ENCODE peak calls at places on chromosomes 5 and 9, in seven cellular contexts. Z, Y, C, G, T, F and X are unnamed samples.

GRCh38 chr5:56415356-56415765 is 182.2 kb upstream of the ANKRD55 start:
- DNase-seq in Z (no peak), Y (no peak), C (no peak), G (peak; percentile 72), T (peak; percentile 52), F (no peak), X (no peak)

GRCh38 chr5:122846051-122846567 is 696 bp downstream of the SNX24 start:
- DNase-seq in Z (no peak), Y (peak; percentile 84), C (no peak), G (no peak), T (no peak), F (no peak), X (no peak)

GRCh38 chr5:96752341-96753016 is 55.3 kb downstream of the ERAP1 start:
- DNase-seq in Z (peak; percentile 36), Y (peak; percentile 65), C (no peak), G (no peak), T (no peak), F (peak; percentile 47), X (no peak)

GRCh38 chr9:37040508-37041127 is 6.5 kb upstream of the PAX5 start:
- DNase-seq in Z (no peak), Y (no peak), C (no peak), G (no peak), T (no peak), F (no peak), X (no peak)

GRCh38 chr9:83688921-83689320 is 18.8 kb downstream of the UBQLN1 start:
- DNase-seq in Z (no peak), Y (no peak), C (no peak), G (no peak), T (no peak), F (no peak), X (no peak)

GRCh38 chr9:5425006-5425628 is 12.6 kb downstream of the PLGRKT start:
- DNase-seq in Z (no peak), Y (peak; percentile 20), C (no peak), G (no peak), T (no peak), F (peak; percentile 20), X (no peak)

GRCh38 chr5:72921103-72921502 is 34.7 kb upstream of the FCHO2 start:
- DNase-seq in Z (no peak), Y (no peak), C (no peak), G (no peak), T (no peak), F (no peak), X (no peak)

GRCh38 chr5:69416180-69416579 is 1.3 kb downstream of the MARVELD2 start:
- DNase-seq in Z (no peak), Y (no peak), C (no peak), G (no peak), T (no peak), F (no peak), X (no peak)

GRCh38 chr9:128554155-128554862 is 1.9 kb downstream of the SPTAN1 start:
- DNase-seq in Z (peak; percentile 35), Y (peak; percentile 85), C (no peak), G (peak; percentile 87), T (peak; percentile 37), F (peak; percentile 46), X (no peak)

GRCh38 chr5:103330875-103331274 is 72.3 kb downstream of the MACIR start:
- DNase-seq in Z (no peak), Y (no peak), C (no peak), G (no peak), T (no peak), F (no peak), X (no peak)

GRCh38 chr9:112119225-112120045 is 55.7 kb downstream of the SUSD1 start:
- DNase-seq in Z (peak; percentile 85), Y (peak; percentile 99), C (no peak), G (no peak), T (peak; percentile 80), F (no peak), X (peak; percentile 42)

GRCh38 chr5:125560476-125561225 is 814.2 kb upstream of the ZNF608 start:
- DNase-seq in Z (no peak), Y (no peak), C (no peak), G (no peak), T (no peak), F (no peak), X (no peak)

GRCh38 chr9:21070171-21070571 is 7.6 kb downstream of the IFNB1 start:
- DNase-seq in Z (peak; percentile 16), Y (no peak), C (no peak), G (peak; percentile 80), T (no peak), F (no peak), X (peak; percentile 92)

GRCh38 chr9:111974092-111974681 is 77.6 kb downstream of the UGCG start:
- DNase-seq in Z (no peak), Y (no peak), C (no peak), G (no peak), T (peak; percentile 44), F (no peak), X (no peak)

GRCh38 chr5:6823996-6824395 is 110.8 kb downstream of the TENT4A start:
- DNase-seq in Z (no peak), Y (no peak), C (peak; percentile 20), G (no peak), T (no peak), F (no peak), X (peak; percentile 80)

DNA sequence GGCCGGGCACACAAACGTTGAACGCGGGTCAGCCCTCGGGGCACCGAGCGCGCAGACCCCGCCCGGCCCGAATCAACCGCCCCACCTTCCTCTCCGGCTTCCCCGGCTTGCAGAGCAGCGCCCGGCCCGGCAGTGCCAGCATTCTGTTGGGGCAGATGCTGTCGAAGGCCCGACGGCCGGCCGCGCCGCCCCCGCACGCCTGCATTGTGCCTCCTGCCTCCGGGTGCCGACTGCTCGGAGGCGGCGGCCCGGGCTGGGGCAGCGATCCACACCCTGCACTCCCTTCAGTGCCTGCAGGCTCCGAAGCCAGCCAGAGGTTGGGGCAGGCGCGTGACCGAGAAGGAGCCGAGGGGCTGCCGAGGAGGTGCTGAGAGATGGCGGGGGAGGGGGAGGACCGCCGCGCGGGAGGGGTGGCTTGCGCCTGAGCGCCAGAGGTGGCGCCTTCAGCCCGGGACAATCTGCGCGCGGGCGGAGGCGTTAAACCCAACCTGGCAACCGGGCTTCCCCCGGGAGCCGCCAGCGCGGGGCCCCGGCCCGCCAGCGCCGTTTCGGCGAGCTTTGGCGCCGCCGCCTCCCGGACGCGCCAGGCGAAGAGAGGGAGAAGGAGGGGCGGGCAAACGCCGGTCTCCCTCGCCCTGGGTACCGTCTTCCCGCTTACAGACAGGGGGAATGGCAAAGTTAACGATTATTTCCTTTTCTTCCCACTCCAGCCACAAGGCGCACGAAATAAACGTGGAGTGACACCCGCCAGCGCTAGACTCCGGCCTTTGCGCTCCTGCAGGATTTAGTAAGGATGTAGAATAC is at the start of gene MCIDAS:
- DNase-seq in Z (peak; percentile 64), Y (no peak), C (no peak), G (no peak), T (peak; percentile 81), F (peak; percentile 90), X (peak; percentile 86)
- TF ChIP-seq CTCF in Z (no peak), Y (peak; percentile 30), C (no peak), G (no peak), T (peak; percentile 5), F (peak; percentile 50), X (no peak)

GRCh38 chr5:169805937-169806700 is 169.0 kb downstream of the DOCK2 start:
- DNase-seq in Z (no peak), Y (no peak), C (no peak), G (no peak), T (no peak), F (no peak), X (peak; percentile 57)

GRCh38 chr5:169803077-169803981 is 166.3 kb downstream of the DOCK2 start:
- DNase-seq in Z (no peak), Y (no peak), C (peak; percentile 91), G (peak; percentile 84), T (no peak), F (peak; percentile 57), X (peak; percentile 90)

GRCh38 chr5:169804861-169805260 is 167.8 kb downstream of the DOCK2 start:
- DNase-seq in Z (no peak), Y (no peak), C (no peak), G (no peak), T (no peak), F (no peak), X (peak; percentile 12)

GRCh38 chr5:169808118-169808581 is 171.1 kb downstream of the DOCK2 start:
- DNase-seq in Z (no peak), Y (no peak), C (no peak), G (no peak), T (no peak), F (no peak), X (peak; percentile 3)

DNA sequence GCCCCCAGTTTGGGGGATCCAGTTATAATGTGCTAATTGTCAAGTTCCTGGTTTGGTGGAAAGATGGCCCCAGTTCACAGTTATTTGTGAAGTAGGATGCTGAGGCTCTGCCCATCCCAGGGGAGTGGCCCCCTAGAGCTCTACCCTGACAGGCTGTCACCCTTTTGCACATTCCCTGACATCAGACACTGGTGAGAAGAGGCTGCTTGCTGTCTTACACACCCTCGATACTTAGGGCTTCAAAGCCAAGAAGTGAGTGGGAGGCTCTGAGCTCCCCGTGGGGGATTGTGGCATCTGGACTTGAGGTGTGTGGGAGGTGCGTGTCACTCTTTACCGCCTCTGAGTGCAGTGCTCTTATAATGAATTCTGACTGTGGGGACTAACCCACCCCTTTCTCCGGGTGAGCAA is 168.5 kb downstream of the DOCK2 start:
- DNase-seq in Z (no peak), Y (no peak), C (no peak), G (no peak), T (no peak), F (peak; percentile 47), X (peak; percentile 68)
- TF ChIP-seq POLR2AphosphoS5 in Z (no peak), Y (no peak), C (no peak), G (no peak), T (no peak), F (no peak), X (no peak)

DNA sequence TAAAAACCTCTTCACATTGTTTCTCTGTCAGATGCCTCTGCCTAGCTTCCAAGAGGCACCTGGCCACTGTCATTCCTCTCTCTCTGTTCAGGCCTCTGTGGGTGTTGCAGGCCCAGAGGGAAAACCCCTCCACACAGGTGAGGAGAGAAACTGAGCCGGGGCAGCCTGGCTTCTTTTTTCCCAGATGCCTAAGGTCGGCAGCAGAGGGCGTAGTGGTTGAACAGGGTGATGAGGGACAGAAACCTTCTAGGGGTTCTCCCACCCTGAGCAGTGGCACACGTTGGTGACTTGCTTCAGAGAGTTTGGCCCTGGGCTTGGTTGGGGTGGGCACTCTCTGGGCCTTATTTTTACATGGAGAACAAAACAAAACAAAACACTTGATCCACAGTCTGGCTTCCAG is 12.2 kb downstream of the IL9 start:
- DNase-seq in Z (no peak), Y (no peak), C (no peak), G (no peak), T (no peak), F (peak; percentile 25), X (no peak)
- TF ChIP-seq CTCF in Z (peak; percentile 21), Y (peak; percentile 49), C (no peak), G (no peak), T (no peak), F (peak; percentile 52), X (no peak)

DNA sequence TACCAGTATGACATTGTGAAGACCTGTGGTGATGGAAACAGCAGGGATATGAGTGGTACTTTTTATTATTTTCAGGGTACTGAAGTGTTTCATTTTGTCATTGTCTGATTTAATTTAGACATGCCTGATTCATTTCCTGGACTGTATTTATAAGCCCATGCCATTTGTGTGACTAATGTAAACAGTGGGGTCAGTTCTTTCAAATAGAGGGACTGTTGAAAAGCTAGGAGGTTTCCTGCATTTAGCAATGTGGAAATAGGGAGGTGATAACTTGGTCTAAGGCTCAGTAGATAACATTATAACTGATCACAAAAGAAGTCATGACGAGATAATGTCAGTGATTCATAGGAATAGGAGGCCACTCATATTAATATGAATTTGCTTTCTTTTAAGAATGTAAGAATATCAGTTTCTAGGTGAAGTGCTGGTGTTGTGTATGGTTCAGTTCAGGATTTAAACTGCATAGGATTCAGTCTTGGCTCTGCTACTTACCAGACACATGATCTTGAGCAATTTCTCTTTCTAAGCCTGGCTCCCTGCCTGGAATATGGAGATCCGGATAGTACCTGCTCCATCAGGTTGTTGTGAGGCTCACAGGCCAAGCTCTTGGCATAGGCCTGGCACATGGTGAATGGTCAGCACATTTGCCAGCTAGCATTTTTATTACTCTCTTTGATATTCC is 7.5 kb downstream of the RASGRF2 start:
- DNase-seq in Z (no peak), Y (peak; percentile 88), C (no peak), G (peak; percentile 81), T (no peak), F (no peak), X (no peak)
- TF ChIP-seq POLR2AphosphoS5 in Z (no peak), Y (no peak), C (peak; percentile 64), G (peak; percentile 51), T (peak; percentile 5), F (no peak), X (peak; percentile 54)